ENCODE peak calls at places on chromosomes 7 and 10, in four cellular contexts. D, C, L and X are unnamed samples.

GRCh38 chr7:100506356-100506930 is 22.7 kb downstream of the NYAP1 start:
- DNase-seq in C (no peak), L (no peak), D (no peak), X (peak; percentile 50)

GRCh38 chr7:47601881-47602249 is 20.0 kb upstream of the TNS3 start:
- DNase-seq in C (no peak), L (no peak), D (no peak), X (peak; percentile 63)

GRCh38 chr10:33818343-33818742 is 483.9 kb upstream of the NRP1 start:
- DNase-seq in L (no peak), C (no peak), D (no peak), X (no peak)

GRCh38 chr7:129150199-129150996 is 5.9 kb downstream of the TSPAN33 start:
- DNase-seq in L (no peak), D (no peak), C (peak; percentile 73), X (no peak)

GRCh38 chr10:62095341-62096071 is 173.1 kb downstream of the RTKN2 start:
- DNase-seq in D (no peak), C (no peak), L (no peak), X (peak; percentile 94)

GRCh38 chr7:10908600-10908999 is 65.1 kb upstream of the PHF14 start:
- DNase-seq in D (peak; percentile 65), C (no peak), L (no peak), X (no peak)

GRCh38 chr7:100604976-100605911 is 3.1 kb downstream of the PCOLCE start:
- DNase-seq in C (peak; percentile 72), D (no peak), L (no peak), X (no peak)

GRCh38 chr7:1839701-1840100 is 169.6 kb downstream of the ELFN1 start:
- DNase-seq in D (no peak), C (no peak), L (no peak), X (no peak)

GRCh38 chr10:16965740-16966447 is 148.7 kb upstream of the RSU1 start:
- DNase-seq in C (no peak), L (peak; percentile 72), D (peak; percentile 57), X (peak; percentile 55)
- TF ChIP-seq YY1 in C (no peak), L (no peak), D (no peak), X (no peak)

GRCh38 chr7:50273870-50274269 is 30.6 kb upstream of the IKZF1 start:
- DNase-seq in D (no peak), L (no peak), C (no peak), X (no peak)

GRCh38 chr7:50275430-50275829 is 29.1 kb upstream of the IKZF1 start:
- DNase-seq in C (no peak), L (no peak), D (no peak), X (no peak)

GRCh38 chr7:50278120-50278519 is 26.4 kb upstream of the IKZF1 start:
- DNase-seq in D (no peak), C (no peak), L (no peak), X (no peak)

GRCh38 chr7:50274361-50274760 is 30.2 kb upstream of the IKZF1 start:
- DNase-seq in D (no peak), L (no peak), C (no peak), X (no peak)

DNA sequence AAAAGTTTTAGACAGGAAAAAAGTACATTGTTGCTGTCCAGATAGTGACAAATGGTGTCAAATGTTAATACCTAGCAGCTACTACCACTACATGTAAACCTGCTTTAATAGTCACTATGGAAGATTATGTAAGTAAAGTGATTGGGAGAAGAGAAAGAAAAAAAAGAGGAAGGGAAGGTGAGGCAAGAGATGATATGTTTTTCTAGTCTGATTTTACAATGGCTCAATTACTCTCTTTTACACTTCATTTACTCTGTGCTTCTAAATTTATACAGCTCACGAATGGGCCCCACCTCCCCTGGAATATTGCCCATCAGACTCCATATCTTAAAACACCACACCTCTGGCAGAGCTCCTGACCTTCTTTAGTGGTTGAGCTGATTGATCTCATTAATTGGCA is 28.1 kb upstream of the IKZF1 start:
- DNase-seq in D (no peak), L (no peak), C (no peak), X (no peak)
- TF ChIP-seq YY1 in D (no peak), L (no peak), C (no peak), X (no peak)

GRCh38 chr10:91800192-91800591 is 2.0 kb downstream of the TNKS2 start:
- DNase-seq in C (no peak), D (no peak), L (no peak), X (no peak)

GRCh38 chr10:91797077-91797690 is 1.0 kb upstream of the TNKS2 start:
- DNase-seq in C (no peak), L (no peak), D (no peak), X (no peak)

GRCh38 chr10:91797874-91798735 is at the start of gene TNKS2:
- DNase-seq in L (peak; percentile 81), C (peak; percentile 91), D (peak; percentile 91), X (peak; percentile 87)

GRCh38 chr10:91799580-91799975 is 1.4 kb downstream of the TNKS2 start:
- DNase-seq in D (no peak), C (no peak), L (no peak), X (no peak)

DNA sequence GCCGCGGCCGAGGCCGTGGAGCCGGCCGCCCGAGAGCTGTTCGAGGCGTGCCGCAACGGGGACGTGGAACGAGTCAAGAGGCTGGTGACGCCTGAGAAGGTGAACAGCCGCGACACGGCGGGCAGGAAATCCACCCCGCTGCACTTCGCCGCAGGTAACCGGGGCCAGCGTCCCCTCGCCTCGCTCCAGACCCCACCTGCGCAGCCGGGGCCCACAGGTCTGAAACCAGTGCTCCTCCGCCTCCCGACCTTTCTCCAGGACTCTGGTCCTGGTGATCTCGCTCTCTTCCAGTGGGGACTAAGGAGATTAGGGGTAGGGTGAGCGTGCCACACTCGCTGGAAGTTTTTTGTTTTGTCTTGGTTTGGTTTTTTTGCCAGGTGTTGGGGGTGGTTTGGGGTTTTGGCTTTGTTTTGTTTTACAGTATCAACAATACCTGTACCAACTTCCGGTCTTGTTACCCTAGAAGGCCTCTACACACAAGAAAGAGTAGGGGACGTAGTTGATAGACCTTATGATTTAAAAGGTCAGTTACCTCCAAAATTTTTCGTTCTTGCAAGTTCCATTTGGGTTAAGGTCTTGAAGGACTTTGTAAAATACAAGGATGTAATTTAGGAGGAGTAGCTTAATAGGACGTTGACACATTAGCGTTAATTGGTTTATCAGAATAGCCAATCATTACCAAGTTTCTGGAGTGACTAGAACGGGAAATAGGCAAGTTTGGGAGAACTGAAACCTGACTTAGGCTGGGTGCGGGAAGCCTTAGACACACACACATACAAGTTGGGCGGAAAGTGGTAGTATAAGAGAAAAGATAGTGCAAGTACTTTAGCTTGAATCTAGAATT is 732 bp downstream of the TNKS2 start:
- DNase-seq in C (peak; percentile 24), D (no peak), L (peak; percentile 36), X (peak; percentile 28)
- TF ChIP-seq YY1 in C (no peak), D (no peak), L (no peak), X (no peak)

GRCh38 chr10:90148121-90148855 is 446.9 kb downstream of the KIF20B start:
- DNase-seq in D (peak; percentile 2), L (peak; percentile 71), C (no peak), X (peak; percentile 3)
- TF ChIP-seq YY1 in D (no peak), L (no peak), C (no peak), X (no peak)

GRCh38 chr10:71608863-71609768 is 110.5 kb downstream of the C10orf105 start:
- DNase-seq in D (peak; percentile 65), L (peak; percentile 49), C (peak; percentile 81), X (peak; percentile 54)
- TF ChIP-seq YY1 in D (no peak), L (no peak), C (no peak), X (no peak)

GRCh38 chr10:624605-625334 is 64.7 kb downstream of the DIP2C start:
- DNase-seq in D (peak; percentile 23), C (no peak), L (no peak), X (peak; percentile 69)
- TF ChIP-seq YY1 in D (no peak), C (no peak), L (no peak), X (no peak)

DNA sequence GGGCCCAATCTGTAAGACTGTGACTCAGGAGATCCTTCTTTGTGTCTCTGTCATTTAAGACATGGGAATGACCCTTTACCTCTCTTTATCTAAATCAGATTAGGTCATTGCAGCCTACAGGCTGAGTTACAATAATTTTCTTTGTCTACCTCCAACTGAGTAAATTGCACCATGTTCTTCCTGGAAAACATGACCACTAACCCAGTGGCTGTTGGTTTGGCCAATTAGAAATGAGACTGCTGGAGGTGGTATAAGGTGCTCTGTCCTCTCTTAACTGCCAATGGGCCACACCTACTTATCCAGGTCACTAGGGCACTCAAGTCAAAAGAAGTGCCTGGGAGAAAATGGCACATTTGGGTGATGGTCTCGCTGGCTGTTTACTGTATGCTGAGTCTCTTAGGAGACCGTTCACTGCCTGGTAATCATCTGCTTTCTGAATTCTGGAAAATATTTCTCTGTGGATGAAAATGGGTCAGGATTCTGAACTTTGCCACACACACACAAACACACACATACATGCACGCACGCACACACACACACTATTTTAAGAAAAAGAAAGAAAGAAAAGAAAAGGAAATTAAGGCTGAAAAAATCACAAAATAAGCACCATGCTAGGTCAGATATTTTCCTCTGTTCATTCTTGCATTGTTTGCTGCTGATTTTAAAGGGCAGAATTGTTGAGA is 16.4 kb downstream of the STAMBPL1 start:
- DNase-seq in L (peak; percentile 70), C (no peak), D (no peak), X (peak; percentile 75)
- TF ChIP-seq YY1 in L (no peak), C (no peak), D (no peak), X (no peak)